ENCODE peak calls at places on chromosomes 7 and 10, in seven cellular contexts. G, E, H, V, N, M and D are unnamed samples.

GRCh38 chr10:95026461-95026860 is 42.8 kb downstream of the CYP2C8 start:
- DNase-seq in G (no peak), E (no peak), H (no peak), V (no peak), N (no peak), M (no peak), D (no peak)

GRCh38 chr10:133087679-133088523 is at the start of gene ADGRA1:
- DNase-seq in G (no peak), E (no peak), H (peak), V (no peak), N (peak), M (peak), D (no peak)

GRCh38 chr10:24417053-24417452 is 208.1 kb downstream of the KIAA1217 start:
- DNase-seq in G (no peak), E (no peak), H (no peak), V (no peak), N (no peak), M (no peak), D (no peak)

GRCh38 chr7:2862831-2863361 is 18.8 kb upstream of the GNA12 start:
- DNase-seq in G (peak), E (no peak), H (no peak), V (no peak), N (no peak), M (no peak), D (no peak)

GRCh38 chr10:86073199-86073977 is 293.2 kb downstream of the GRID1 start:
- DNase-seq in G (no peak), E (no peak), H (no peak), V (no peak), N (no peak), M (peak), D (peak)

GRCh38 chr10:78286186-78286585 is 252.5 kb downstream of the RPS24 start:
- DNase-seq in G (no peak), E (no peak), H (peak), V (no peak), N (no peak), M (peak), D (no peak)

GRCh38 chr10:44374155-44374554 is 10.7 kb downstream of the CXCL12 start:
- DNase-seq in G (no peak), E (no peak), H (no peak), V (no peak), N (no peak), M (no peak), D (no peak)

GRCh38 chr7:132298782-132299181 is 277.5 kb downstream of the PLXNA4 start:
- DNase-seq in G (peak), E (no peak), H (no peak), V (peak), N (peak), M (no peak), D (no peak)

GRCh38 chr7:113452245-113452644 is 333.9 kb upstream of the SMIM30 start:
- DNase-seq in G (no peak), E (no peak), H (no peak), V (no peak), N (no peak), M (no peak), D (no peak)

GRCh38 chr10:45282061-45282460 is 33.3 kb downstream of the OR13A1 start:
- DNase-seq in G (no peak), E (peak), H (no peak), V (no peak), N (no peak), M (no peak), D (no peak)

GRCh38 chr10:3132036-3133025 is 40.3 kb downstream of the PITRM1 start:
- DNase-seq in G (no peak), E (no peak), H (no peak), V (no peak), N (no peak), M (no peak), D (peak)

GRCh38 chr10:70761727-70762350 is 23.3 kb downstream of the TBATA start:
- DNase-seq in G (no peak), E (no peak), H (no peak), V (no peak), N (no peak), M (no peak), D (no peak)

GRCh38 chr7:6589829-6590644 is at the start of gene INTS15:
- DNase-seq in G (peak), E (peak), H (peak), V (peak), N (peak), M (peak), D (peak)

GRCh38 chr10:96673318-96674099 is 46.8 kb downstream of the PIK3AP1 start:
- DNase-seq in G (peak), E (peak), H (no peak), V (peak), N (peak), M (no peak), D (peak)

GRCh38 chr10:15083674-15084501 is 4.7 kb downstream of the ACBD7 start:
- DNase-seq in G (no peak), E (no peak), H (no peak), V (no peak), N (no peak), M (no peak), D (peak)

GRCh38 chr7:77481615-77482014 is 55.5 kb upstream of the PTPN12 start:
- DNase-seq in G (no peak), E (no peak), H (no peak), V (peak), N (peak), M (no peak), D (no peak)

GRCh38 chr10:110843031-110843430 is 28.7 kb upstream of the PDCD4 start:
- DNase-seq in G (no peak), E (peak), H (no peak), V (no peak), N (no peak), M (no peak), D (no peak)

GRCh38 chr10:4177826-4178225 is 392.8 kb upstream of the KLF6 start:
- DNase-seq in G (no peak), E (no peak), H (no peak), V (no peak), N (no peak), M (no peak), D (no peak)

GRCh38 chr7:73966941-73967831 is 60.8 kb upstream of the ELN start:
- DNase-seq in G (no peak), E (no peak), H (peak), V (no peak), N (no peak), M (peak), D (peak)

GRCh38 chr10:84114088-84114667 is 25.1 kb upstream of the GHITM start:
- DNase-seq in G (no peak), E (peak), H (no peak), V (peak), N (no peak), M (no peak), D (no peak)

GRCh38 chr7:47327698-47328391 is 254.1 kb downstream of the TNS3 start:
- DNase-seq in G (peak), E (no peak), H (peak), V (no peak), N (peak), M (peak), D (peak)

GRCh38 chr7:146875222-146875785 is 758.7 kb downstream of the CNTNAP2 start:
- DNase-seq in G (no peak), E (no peak), H (peak), V (no peak), N (no peak), M (no peak), D (no peak)

GRCh38 chr10:65142641-65143435 is 1621.6 kb downstream of the REEP3 start:
- DNase-seq in G (no peak), E (no peak), H (no peak), V (no peak), N (no peak), M (no peak), D (no peak)

GRCh38 chr10:86966008-86966654 is 2.2 kb upstream of the ADIRF start:
- DNase-seq in G (no peak), E (no peak), H (no peak), V (no peak), N (no peak), M (no peak), D (no peak)

GRCh38 chr10:126235091-126235978 is 152.9 kb downstream of the ADAM12 start:
- DNase-seq in G (no peak), E (no peak), H (no peak), V (no peak), N (no peak), M (peak), D (no peak)

GRCh38 chr10:29950391-29950790 is 109.0 kb downstream of the JCAD start:
- DNase-seq in G (peak), E (no peak), H (no peak), V (no peak), N (no peak), M (no peak), D (no peak)

GRCh38 chr10:10917031-10917430 is 100.6 kb upstream of the CELF2 start:
- DNase-seq in G (no peak), E (no peak), H (no peak), V (no peak), N (no peak), M (no peak), D (no peak)

GRCh38 chr7:103343758-103344452 is 662 bp downstream of the DNAJC2 start:
- DNase-seq in G (peak), E (peak), H (no peak), V (peak), N (peak), M (peak), D (peak)

GRCh38 chr7:104149822-104150221 is 58.0 kb downstream of the ORC5 start:
- DNase-seq in G (no peak), E (no peak), H (no peak), V (no peak), N (no peak), M (no peak), D (no peak)

GRCh38 chr7:131235489-131236317 is 92.0 kb upstream of the MKLN1 start:
- DNase-seq in G (peak), E (no peak), H (no peak), V (peak), N (peak), M (peak), D (peak)

GRCh38 chr10:123139521-123140163 is 3.9 kb downstream of the HMX3 start:
- DNase-seq in G (no peak), E (no peak), H (peak), V (peak), N (peak), M (no peak), D (peak)

GRCh38 chr7:70484255-70484654 is 647.7 kb upstream of the GALNT17 start:
- DNase-seq in G (no peak), E (no peak), H (no peak), V (no peak), N (no peak), M (no peak), D (no peak)

GRCh38 chr7:16708980-16709379 is 44.6 kb upstream of the TSPAN13 start:
- DNase-seq in G (peak), E (no peak), H (no peak), V (peak), N (peak), M (no peak), D (peak)

GRCh38 chr7:18354686-18355085 is 140.9 kb upstream of the HDAC9 start:
- DNase-seq in G (peak), E (no peak), H (no peak), V (no peak), N (no peak), M (no peak), D (no peak)

GRCh38 chr7:17663056-17663675 is 277.1 kb downstream of the SNX13 start:
- DNase-seq in G (peak), E (no peak), H (no peak), V (peak), N (peak), M (no peak), D (peak)

GRCh38 chr10:17669185-17669872 is 25.4 kb downstream of the STAM start:
- DNase-seq in G (no peak), E (no peak), H (no peak), V (no peak), N (no peak), M (no peak), D (no peak)

GRCh38 chr10:17671307-17671706 is 27.4 kb downstream of the STAM start:
- DNase-seq in G (peak), E (no peak), H (no peak), V (no peak), N (no peak), M (no peak), D (no peak)

GRCh38 chr10:17675638-17676037 is 31.7 kb downstream of the STAM start:
- DNase-seq in G (peak), E (no peak), H (no peak), V (no peak), N (no peak), M (no peak), D (no peak)

GRCh38 chr10:17676919-17677318 is 33.0 kb downstream of the STAM start:
- DNase-seq in G (peak), E (no peak), H (no peak), V (no peak), N (no peak), M (no peak), D (no peak)

GRCh38 chr10:17673517-17674051 is 29.6 kb downstream of the STAM start:
- DNase-seq in G (peak), E (no peak), H (peak), V (peak), N (peak), M (no peak), D (peak)
- H3K4me2 ChIP-seq in G (peak), E (no peak), H (no peak), V (peak), N (peak), M (peak), D (peak)

GRCh38 chr10:91887900-91888225 is 21.4 kb downstream of the FGFBP3 start:
- DNase-seq in G (no peak), E (no peak), H (no peak), V (no peak), N (no peak), M (no peak), D (no peak)
- H3K4me2 ChIP-seq in G (peak), E (peak), H (peak), V (peak), N (peak), M (peak), D (peak)

DNA sequence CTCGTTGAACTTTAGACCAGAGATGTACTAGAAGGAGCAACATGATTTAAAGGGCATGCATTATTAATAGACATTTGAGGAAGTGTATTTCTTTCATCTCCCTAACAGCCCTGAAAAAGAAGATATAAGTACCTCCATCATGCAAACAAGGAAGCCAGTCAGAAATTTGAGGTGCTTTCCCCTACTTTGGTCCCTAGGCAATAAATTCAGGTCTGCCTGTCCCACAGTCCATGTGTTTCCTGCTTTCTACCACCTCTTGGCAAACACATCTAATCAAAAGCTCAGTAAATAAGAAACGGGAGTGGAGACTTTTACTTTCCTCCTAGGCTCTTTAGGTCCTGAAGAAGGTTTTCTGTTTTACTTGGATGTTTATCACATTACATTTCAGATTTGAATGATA is 5.2 kb upstream of the SEMA3C start:
- DNase-seq in G (no peak), E (no peak), H (no peak), V (no peak), N (no peak), M (no peak), D (no peak)
- H3K4me2 ChIP-seq in G (no peak), E (no peak), H (no peak), V (no peak), N (no peak), M (no peak), D (no peak)

GRCh38 chr10:62813453-62813852 is 2.7 kb downstream of the EGR2 start:
- DNase-seq in G (no peak), E (no peak), H (no peak), V (no peak), N (no peak), M (no peak), D (no peak)

GRCh38 chr10:62816179-62817119 is at the start of gene EGR2:
- DNase-seq in G (peak), E (peak), H (peak), V (peak), N (peak), M (peak), D (peak)

GRCh38 chr10:62815373-62816111 is 624 bp downstream of the EGR2 start:
- DNase-seq in G (peak), E (no peak), H (peak), V (peak), N (peak), M (peak), D (peak)

GRCh38 chr10:62813981-62814380 is 2.2 kb downstream of the EGR2 start:
- DNase-seq in G (no peak), E (no peak), H (no peak), V (no peak), N (no peak), M (no peak), D (no peak)

DNA sequence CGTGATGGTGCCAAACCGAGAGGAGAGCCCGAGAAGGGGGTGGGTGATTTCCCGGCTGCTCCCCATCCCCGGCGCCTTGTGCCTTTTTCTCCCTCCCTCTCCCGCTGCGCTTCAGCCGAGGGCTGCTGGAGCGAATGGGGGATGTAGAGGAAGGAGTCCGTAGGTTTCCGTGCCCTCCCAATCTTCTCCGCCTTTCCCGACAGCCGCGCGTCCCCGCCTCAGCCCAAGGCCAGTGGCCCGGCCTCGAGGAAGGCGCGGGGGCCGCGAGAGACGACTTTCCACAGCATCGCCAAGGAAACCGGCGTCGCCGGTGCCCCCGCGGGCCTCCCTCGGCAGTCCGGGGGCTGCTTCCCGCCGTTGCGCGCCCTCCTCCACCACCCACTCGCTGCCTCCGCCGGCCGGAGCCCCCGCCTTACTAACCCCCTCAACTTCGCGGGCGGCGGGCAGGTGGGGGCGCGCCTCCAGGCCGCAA is 1.2 kb downstream of the EGR2 start:
- DNase-seq in G (peak), E (no peak), H (no peak), V (no peak), N (peak), M (peak), D (peak)
- H3K4me2 ChIP-seq in G (peak), E (peak), H (peak), V (peak), N (peak), M (peak), D (peak)